ENCODE peak calls at places on chromosomes 3 and 15, in six cellular contexts. One of them, this sample, is unnamed.

GRCh38 chr15:39629906-39630305 is 49.0 kb downstream of the THBS1 start:
- DNase-seq in WTC11: no peak
- DNase-seq in psoas muscle: no peak
- DNase-seq in CD8-positive, alpha-beta T cell: no peak
- DNase-seq in A549: no peak
- DNase-seq in tibial nerve: no peak
- DNase-seq in this sample: no peak

GRCh38 chr15:53482055-53482454 is 277.4 kb downstream of the WDR72 start:
- DNase-seq in A549: no peak
- DNase-seq in CD8-positive, alpha-beta T cell: no peak
- DNase-seq in tibial nerve: no peak
- DNase-seq in WTC11: no peak
- DNase-seq in psoas muscle: no peak
- DNase-seq in this sample: no peak

GRCh38 chr3:109772520-109772919 is 435.2 kb upstream of the DPPA4 start:
- DNase-seq in psoas muscle: no peak
- DNase-seq in CD8-positive, alpha-beta T cell: no peak
- DNase-seq in WTC11: no peak
- DNase-seq in tibial nerve: no peak
- DNase-seq in A549: no peak
- DNase-seq in this sample: no peak

GRCh38 chr3:120172070-120172469 is 77.8 kb upstream of the GSK3B start:
- DNase-seq in psoas muscle: peak; percentile 64
- DNase-seq in A549: no peak
- DNase-seq in tibial nerve: no peak
- DNase-seq in CD8-positive, alpha-beta T cell: no peak
- DNase-seq in WTC11: no peak
- DNase-seq in this sample: no peak

GRCh38 chr3:71185733-71186455 is 397.6 kb downstream of the FOXP1 start:
- DNase-seq in tibial nerve: no peak
- DNase-seq in psoas muscle: no peak
- DNase-seq in WTC11: no peak
- DNase-seq in A549: peak; percentile 24
- DNase-seq in CD8-positive, alpha-beta T cell: peak; percentile 3
- DNase-seq in this sample: no peak

GRCh38 chr15:80436511-80437307 is 32.5 kb downstream of the ARNT2 start:
- DNase-seq in A549: peak; percentile 77
- DNase-seq in CD8-positive, alpha-beta T cell: no peak
- DNase-seq in WTC11: no peak
- DNase-seq in tibial nerve: no peak
- DNase-seq in psoas muscle: no peak
- DNase-seq in this sample: no peak

GRCh38 chr15:92733934-92734521 is 78.5 kb upstream of the FAM174B start:
- DNase-seq in tibial nerve: no peak
- DNase-seq in WTC11: peak; percentile 33
- DNase-seq in CD8-positive, alpha-beta T cell: no peak
- DNase-seq in psoas muscle: no peak
- DNase-seq in A549: peak; percentile 80
- DNase-seq in this sample: no peak

GRCh38 chr3:65033577-65033976 is 345.8 kb upstream of the ADAMTS9 start:
- DNase-seq in CD8-positive, alpha-beta T cell: no peak
- DNase-seq in tibial nerve: no peak
- DNase-seq in WTC11: no peak
- DNase-seq in A549: no peak
- DNase-seq in psoas muscle: no peak
- DNase-seq in this sample: no peak

GRCh38 chr3:10116138-10116460 is 624 bp downstream of the BRK1 start:
- DNase-seq in CD8-positive, alpha-beta T cell: peak; percentile 0
- DNase-seq in WTC11: no peak
- DNase-seq in A549: no peak
- DNase-seq in psoas muscle: no peak
- DNase-seq in tibial nerve: no peak
- DNase-seq in this sample: peak; percentile 44

GRCh38 chr3:115861166-115861733 is 237.9 kb downstream of the GAP43 start:
- DNase-seq in CD8-positive, alpha-beta T cell: no peak
- DNase-seq in WTC11: peak; percentile 18
- DNase-seq in psoas muscle: no peak
- DNase-seq in A549: no peak
- DNase-seq in tibial nerve: no peak
- DNase-seq in this sample: no peak

GRCh38 chr3:190150681-190151080 is 30.0 kb upstream of the P3H2 start:
- DNase-seq in CD8-positive, alpha-beta T cell: no peak
- DNase-seq in A549: no peak
- DNase-seq in WTC11: no peak
- DNase-seq in tibial nerve: no peak
- DNase-seq in psoas muscle: no peak
- DNase-seq in this sample: no peak

GRCh38 chr3:18423401-18424212 is 1.5 kb downstream of the SATB1 start:
- DNase-seq in CD8-positive, alpha-beta T cell: no peak
- DNase-seq in tibial nerve: peak; percentile 66
- DNase-seq in psoas muscle: no peak
- DNase-seq in A549: peak; percentile 23
- DNase-seq in WTC11: peak; percentile 47
- DNase-seq in this sample: peak; percentile 36

GRCh38 chr15:27479232-27480140 is 508.5 kb downstream of the GABRG3 start:
- DNase-seq in psoas muscle: no peak
- DNase-seq in CD8-positive, alpha-beta T cell: no peak
- DNase-seq in WTC11: no peak
- DNase-seq in tibial nerve: no peak
- DNase-seq in A549: no peak
- DNase-seq in this sample: no peak

GRCh38 chr15:91022832-91023129 is 387 bp upstream of the VPS33B start:
- DNase-seq in WTC11: no peak
- DNase-seq in tibial nerve: no peak
- DNase-seq in A549: no peak
- DNase-seq in psoas muscle: no peak
- DNase-seq in CD8-positive, alpha-beta T cell: no peak
- DNase-seq in this sample: no peak

GRCh38 chr15:99464137-99464536 is 101.6 kb upstream of the MEF2A start:
- DNase-seq in A549: no peak
- DNase-seq in WTC11: no peak
- DNase-seq in tibial nerve: no peak
- DNase-seq in CD8-positive, alpha-beta T cell: no peak
- DNase-seq in psoas muscle: no peak
- DNase-seq in this sample: no peak

GRCh38 chr3:139310474-139310933 is 33.3 kb upstream of the MRPS22 start:
- DNase-seq in WTC11: no peak
- DNase-seq in tibial nerve: no peak
- DNase-seq in A549: peak; percentile 32
- DNase-seq in CD8-positive, alpha-beta T cell: no peak
- DNase-seq in psoas muscle: no peak
- DNase-seq in this sample: no peak

GRCh38 chr3:45026957-45027356 is 854 bp downstream of the CLEC3B start:
- DNase-seq in WTC11: no peak
- DNase-seq in CD8-positive, alpha-beta T cell: no peak
- DNase-seq in psoas muscle: peak; percentile 93
- DNase-seq in A549: no peak
- DNase-seq in tibial nerve: peak; percentile 56
- DNase-seq in this sample: no peak

GRCh38 chr3:71582612-71583568 is 638 bp downstream of the FOXP1 start:
- DNase-seq in CD8-positive, alpha-beta T cell: peak; percentile 38
- DNase-seq in tibial nerve: peak; percentile 62
- DNase-seq in A549: peak; percentile 56
- DNase-seq in WTC11: peak; percentile 79
- DNase-seq in psoas muscle: peak; percentile 82
- DNase-seq in this sample: peak; percentile 70

GRCh38 chr3:30604566-30604965 is 1.8 kb upstream of the TGFBR2 start:
- DNase-seq in CD8-positive, alpha-beta T cell: no peak
- DNase-seq in tibial nerve: no peak
- DNase-seq in WTC11: no peak
- DNase-seq in A549: no peak
- DNase-seq in psoas muscle: no peak
- DNase-seq in this sample: no peak

GRCh38 chr3:30605706-30606300 is 598 bp upstream of the TGFBR2 start:
- DNase-seq in psoas muscle: no peak
- DNase-seq in WTC11: no peak
- DNase-seq in A549: no peak
- DNase-seq in tibial nerve: no peak
- DNase-seq in CD8-positive, alpha-beta T cell: no peak
- DNase-seq in this sample: no peak

GRCh38 chr3:30605005-30605404 is 1.4 kb upstream of the TGFBR2 start:
- DNase-seq in tibial nerve: no peak
- DNase-seq in CD8-positive, alpha-beta T cell: no peak
- DNase-seq in A549: no peak
- DNase-seq in WTC11: no peak
- DNase-seq in psoas muscle: no peak
- DNase-seq in this sample: no peak

GRCh38 chr3:30607032-30607833 is 832 bp downstream of the TGFBR2 start:
- DNase-seq in CD8-positive, alpha-beta T cell: peak; percentile 56
- DNase-seq in A549: peak; percentile 60
- DNase-seq in tibial nerve: peak; percentile 66
- DNase-seq in psoas muscle: peak; percentile 83
- DNase-seq in WTC11: peak; percentile 66
- DNase-seq in this sample: peak; percentile 68

GRCh38 chr3:30606301-30607031 is at the start of gene TGFBR2:
- DNase-seq in psoas muscle: peak; percentile 97
- DNase-seq in CD8-positive, alpha-beta T cell: peak; percentile 76
- DNase-seq in tibial nerve: peak; percentile 93
- DNase-seq in WTC11: peak; percentile 74
- DNase-seq in A549: peak; percentile 98
- DNase-seq in this sample: peak; percentile 90
- TF ChIP-seq CTCF in psoas muscle: peak; percentile 23
- TF ChIP-seq CTCF in CD8-positive, alpha-beta T cell: no peak
- TF ChIP-seq CTCF in tibial nerve: peak; percentile 85
- TF ChIP-seq CTCF in WTC11: no peak
- TF ChIP-seq CTCF in A549: no peak
- TF ChIP-seq CTCF in this sample: no peak

GRCh38 chr3:61936344-61936937 is 375.1 kb downstream of the PTPRG start:
- DNase-seq in WTC11: peak; percentile 70
- DNase-seq in CD8-positive, alpha-beta T cell: no peak
- DNase-seq in psoas muscle: no peak
- DNase-seq in A549: peak; percentile 1
- DNase-seq in tibial nerve: no peak
- DNase-seq in this sample: peak; percentile 61
- TF ChIP-seq CTCF in WTC11: peak; percentile 84
- TF ChIP-seq CTCF in CD8-positive, alpha-beta T cell: no peak
- TF ChIP-seq CTCF in psoas muscle: peak; percentile 37
- TF ChIP-seq CTCF in A549: no peak
- TF ChIP-seq CTCF in tibial nerve: no peak
- TF ChIP-seq CTCF in this sample: peak; percentile 78

GRCh38 chr3:59178698-59179097 is 128.9 kb upstream of the CFAP20DC start:
- DNase-seq in WTC11: no peak
- DNase-seq in tibial nerve: no peak
- DNase-seq in psoas muscle: no peak
- DNase-seq in A549: no peak
- DNase-seq in CD8-positive, alpha-beta T cell: no peak
- DNase-seq in this sample: no peak
- TF ChIP-seq CTCF in WTC11: no peak
- TF ChIP-seq CTCF in tibial nerve: no peak
- TF ChIP-seq CTCF in psoas muscle: no peak
- TF ChIP-seq CTCF in A549: no peak
- TF ChIP-seq CTCF in CD8-positive, alpha-beta T cell: no peak
- TF ChIP-seq CTCF in this sample: no peak

DNA sequence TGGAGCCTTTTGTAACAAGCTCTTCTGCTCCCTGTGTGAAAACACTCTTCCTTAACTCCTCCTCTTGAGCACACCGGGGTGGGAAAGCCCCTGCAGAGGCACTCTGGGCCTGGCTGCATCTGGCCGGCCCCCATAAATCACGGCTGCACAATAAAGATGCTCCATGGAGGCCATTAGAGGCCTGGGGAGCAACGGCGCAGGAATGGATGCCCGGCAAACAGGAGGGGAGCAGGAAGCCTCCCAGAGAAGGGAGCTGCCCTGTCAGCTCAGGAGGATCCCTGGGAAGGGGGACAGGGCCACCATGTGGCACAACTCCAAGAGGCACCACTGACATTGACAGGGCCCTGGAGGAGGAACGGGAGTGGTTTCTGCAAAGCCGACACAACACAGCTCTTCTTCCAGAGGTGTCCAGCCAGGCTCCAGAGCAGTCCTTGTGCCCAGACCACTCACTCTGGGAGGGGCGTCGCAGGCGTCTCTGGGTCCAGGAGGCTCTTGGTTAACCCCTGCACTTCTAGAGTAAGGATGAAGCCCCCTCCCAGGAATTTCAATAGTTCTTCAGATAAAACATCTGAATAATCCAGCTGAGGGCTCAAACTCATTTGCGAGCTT is 509.2 kb upstream of the PPP2R3A start:
- DNase-seq in psoas muscle: no peak
- DNase-seq in tibial nerve: no peak
- DNase-seq in CD8-positive, alpha-beta T cell: no peak
- DNase-seq in A549: no peak
- DNase-seq in WTC11: peak; percentile 67
- DNase-seq in this sample: peak; percentile 31
- TF ChIP-seq CTCF in psoas muscle: no peak
- TF ChIP-seq CTCF in tibial nerve: no peak
- TF ChIP-seq CTCF in CD8-positive, alpha-beta T cell: no peak
- TF ChIP-seq CTCF in A549: no peak
- TF ChIP-seq CTCF in WTC11: no peak
- TF ChIP-seq CTCF in this sample: no peak

DNA sequence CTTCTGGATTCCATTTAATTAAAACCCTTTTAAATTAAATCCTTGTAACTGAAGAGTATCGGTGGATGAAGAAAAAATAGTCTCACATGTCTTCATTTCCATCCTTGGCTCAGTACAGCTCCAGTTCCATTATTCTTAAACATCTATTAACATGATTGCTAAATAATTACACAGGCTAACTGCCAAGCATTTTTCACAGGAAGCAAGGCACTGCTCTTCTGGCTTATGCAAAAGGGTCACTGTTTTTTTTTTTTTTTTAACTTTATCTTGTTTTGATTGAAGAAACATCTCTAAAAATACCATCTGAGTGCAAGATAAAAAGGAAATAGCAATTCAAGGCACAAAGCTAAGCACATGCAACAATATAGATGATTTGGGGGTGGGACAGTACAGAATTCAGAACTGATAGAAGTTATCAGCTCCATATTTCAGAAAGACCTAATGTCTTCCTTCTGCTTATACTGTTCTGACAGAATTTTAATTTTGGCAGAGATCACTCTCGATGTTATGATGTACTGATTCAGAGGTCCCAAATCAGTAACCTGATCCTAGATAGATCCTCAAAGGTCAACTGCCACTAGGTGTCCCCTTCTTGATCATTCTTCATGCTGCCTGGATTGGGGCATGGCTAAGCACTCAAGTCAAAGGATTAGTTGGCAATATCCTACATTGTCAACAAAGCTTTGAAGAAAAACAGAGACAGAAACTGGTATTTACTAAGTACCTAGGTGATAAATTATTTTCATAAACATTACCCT is 57.8 kb upstream of the ACTC1 start:
- DNase-seq in A549: peak; percentile 10
- DNase-seq in psoas muscle: no peak
- DNase-seq in tibial nerve: no peak
- DNase-seq in WTC11: no peak
- DNase-seq in CD8-positive, alpha-beta T cell: no peak
- DNase-seq in this sample: no peak
- TF ChIP-seq CTCF in A549: no peak
- TF ChIP-seq CTCF in psoas muscle: no peak
- TF ChIP-seq CTCF in tibial nerve: no peak
- TF ChIP-seq CTCF in WTC11: no peak
- TF ChIP-seq CTCF in CD8-positive, alpha-beta T cell: no peak
- TF ChIP-seq CTCF in this sample: no peak